ENCODE peak calls at places on chromosomes 16 and 17, in five cellular contexts. One of them, this sample, is unnamed.

GRCh38 chr16:27781195-27781524 is 231.2 kb downstream of the KATNIP start:
- DNase-seq in uterus: no peak
- DNase-seq in HFF-Myc: no peak
- DNase-seq in BJ: no peak
- DNase-seq in fibroblast of lung: peak
- DNase-seq in this sample: no peak

GRCh38 chr17:6948562-6948961 is 47.3 kb upstream of the ALOX12 start:
- DNase-seq in uterus: no peak
- DNase-seq in HFF-Myc: no peak
- DNase-seq in BJ: no peak
- DNase-seq in fibroblast of lung: no peak
- DNase-seq in this sample: no peak

GRCh38 chr17:17748179-17748578 is 66.9 kb downstream of the RAI1 start:
- DNase-seq in uterus: no peak
- DNase-seq in HFF-Myc: no peak
- DNase-seq in BJ: no peak
- DNase-seq in fibroblast of lung: no peak
- DNase-seq in this sample: no peak

GRCh38 chr16:10076037-10076436 is 106.2 kb downstream of the GRIN2A start:
- DNase-seq in uterus: no peak
- DNase-seq in HFF-Myc: no peak
- DNase-seq in BJ: no peak
- DNase-seq in fibroblast of lung: no peak
- DNase-seq in this sample: no peak

GRCh38 chr17:67105213-67105612 is 60.9 kb downstream of the CACNG1 start:
- DNase-seq in uterus: no peak
- DNase-seq in HFF-Myc: no peak
- DNase-seq in BJ: peak
- DNase-seq in fibroblast of lung: peak
- DNase-seq in this sample: no peak

GRCh38 chr16:31185339-31185738 is 5.4 kb downstream of the FUS start:
- DNase-seq in uterus: no peak
- DNase-seq in HFF-Myc: no peak
- DNase-seq in BJ: no peak
- DNase-seq in fibroblast of lung: no peak
- DNase-seq in this sample: no peak

GRCh38 chr17:33291248-33292183 is 1.6 kb downstream of the ASIC2 start:
- DNase-seq in uterus: no peak
- DNase-seq in HFF-Myc: no peak
- DNase-seq in BJ: no peak
- DNase-seq in fibroblast of lung: peak
- DNase-seq in this sample: no peak

GRCh38 chr17:14298221-14298994 is 2.5 kb upstream of the HS3ST3B1 start:
- DNase-seq in uterus: no peak
- DNase-seq in HFF-Myc: no peak
- DNase-seq in BJ: no peak
- DNase-seq in fibroblast of lung: no peak
- DNase-seq in this sample: no peak

GRCh38 chr17:47223460-47223859 is 14.3 kb downstream of the MYL4 start:
- DNase-seq in uterus: no peak
- DNase-seq in HFF-Myc: no peak
- DNase-seq in BJ: no peak
- DNase-seq in fibroblast of lung: no peak
- DNase-seq in this sample: no peak

GRCh38 chr17:58918072-58918471 is 162.4 kb downstream of the PPM1E start:
- DNase-seq in uterus: no peak
- DNase-seq in HFF-Myc: no peak
- DNase-seq in BJ: no peak
- DNase-seq in fibroblast of lung: no peak
- DNase-seq in this sample: no peak

GRCh38 chr17:35243459-35244204 is 760 bp downstream of the SLFN5 start:
- DNase-seq in uterus: peak
- DNase-seq in HFF-Myc: peak
- DNase-seq in BJ: peak
- DNase-seq in fibroblast of lung: peak
- DNase-seq in this sample: peak

GRCh38 chr17:61716225-61716829 is 125.3 kb upstream of the NACA2 start:
- DNase-seq in uterus: no peak
- DNase-seq in HFF-Myc: no peak
- DNase-seq in BJ: no peak
- DNase-seq in fibroblast of lung: no peak
- DNase-seq in this sample: no peak

GRCh38 chr17:49351572-49352140 is 10.4 kb downstream of the ZNF652 start:
- DNase-seq in uterus: no peak
- DNase-seq in HFF-Myc: no peak
- DNase-seq in BJ: no peak
- DNase-seq in fibroblast of lung: no peak
- DNase-seq in this sample: no peak

GRCh38 chr17:75288784-75289121 is 480 bp downstream of the SLC25A19 start:
- DNase-seq in uterus: no peak
- DNase-seq in HFF-Myc: no peak
- DNase-seq in BJ: no peak
- DNase-seq in fibroblast of lung: no peak
- DNase-seq in this sample: no peak

GRCh38 chr17:50631195-50631907 is 3.3 kb upstream of the ABCC3 start:
- DNase-seq in uterus: peak
- DNase-seq in HFF-Myc: no peak
- DNase-seq in BJ: no peak
- DNase-seq in fibroblast of lung: no peak
- DNase-seq in this sample: no peak

GRCh38 chr16:78235168-78235800 is 135.8 kb downstream of the WWOX start:
- DNase-seq in uterus: peak
- DNase-seq in HFF-Myc: peak
- DNase-seq in BJ: no peak
- DNase-seq in fibroblast of lung: peak
- DNase-seq in this sample: peak

GRCh38 chr16:19108409-19109287 is 5.1 kb upstream of the ITPRIPL2 start:
- DNase-seq in uterus: no peak
- DNase-seq in HFF-Myc: no peak
- DNase-seq in BJ: no peak
- DNase-seq in fibroblast of lung: no peak
- DNase-seq in this sample: no peak

GRCh38 chr17:77210331-77210730 is 69.6 kb downstream of the SEC14L1 start:
- DNase-seq in uterus: no peak
- DNase-seq in HFF-Myc: no peak
- DNase-seq in BJ: no peak
- DNase-seq in fibroblast of lung: no peak
- DNase-seq in this sample: no peak

GRCh38 chr16:31382485-31383161 is 10.5 kb upstream of the ITGAD start:
- DNase-seq in uterus: peak
- DNase-seq in HFF-Myc: no peak
- DNase-seq in BJ: no peak
- DNase-seq in fibroblast of lung: peak
- DNase-seq in this sample: no peak

GRCh38 chr17:64146418-64147109 is 16.6 kb upstream of the ERN1 start:
- DNase-seq in uterus: no peak
- DNase-seq in HFF-Myc: no peak
- DNase-seq in BJ: no peak
- DNase-seq in fibroblast of lung: peak
- DNase-seq in this sample: peak

GRCh38 chr17:18377437-18378204 is at the start of gene EVPLL:
- DNase-seq in uterus: no peak
- DNase-seq in HFF-Myc: no peak
- DNase-seq in BJ: no peak
- DNase-seq in fibroblast of lung: no peak
- DNase-seq in this sample: no peak

GRCh38 chr17:74185786-74186185 is 17.7 kb upstream of the RPL38 start:
- DNase-seq in uterus: no peak
- DNase-seq in HFF-Myc: no peak
- DNase-seq in BJ: no peak
- DNase-seq in fibroblast of lung: no peak
- DNase-seq in this sample: no peak

GRCh38 chr17:80773243-80773991 is 218.2 kb upstream of the CHMP6 start:
- DNase-seq in uterus: no peak
- DNase-seq in HFF-Myc: no peak
- DNase-seq in BJ: no peak
- DNase-seq in fibroblast of lung: peak
- DNase-seq in this sample: peak

GRCh38 chr16:15925631-15926030 is 23.8 kb upstream of the ABCC1 start:
- DNase-seq in uterus: no peak
- DNase-seq in HFF-Myc: no peak
- DNase-seq in BJ: no peak
- DNase-seq in fibroblast of lung: no peak
- DNase-seq in this sample: no peak

GRCh38 chr17:64326420-64327054 is 63.5 kb upstream of the TEX2 start:
- DNase-seq in uterus: peak
- DNase-seq in HFF-Myc: no peak
- DNase-seq in BJ: no peak
- DNase-seq in fibroblast of lung: peak
- DNase-seq in this sample: peak

GRCh38 chr17:79631640-79632431 is 21.0 kb upstream of the RBFOX3 start:
- DNase-seq in uterus: no peak
- DNase-seq in HFF-Myc: no peak
- DNase-seq in BJ: no peak
- DNase-seq in fibroblast of lung: no peak
- DNase-seq in this sample: peak

GRCh38 chr16:12260647-12261262 is 284.2 kb downstream of the SNX29 start:
- DNase-seq in uterus: no peak
- DNase-seq in HFF-Myc: no peak
- DNase-seq in BJ: no peak
- DNase-seq in fibroblast of lung: peak
- DNase-seq in this sample: no peak

GRCh38 chr17:76164331-76164730 is 23.3 kb upstream of the FOXJ1 start:
- DNase-seq in uterus: no peak
- DNase-seq in HFF-Myc: no peak
- DNase-seq in BJ: no peak
- DNase-seq in fibroblast of lung: no peak
- DNase-seq in this sample: no peak

GRCh38 chr17:60902399-60902798 is 224.7 kb downstream of the BCAS3 start:
- DNase-seq in uterus: no peak
- DNase-seq in HFF-Myc: no peak
- DNase-seq in BJ: no peak
- DNase-seq in fibroblast of lung: peak
- DNase-seq in this sample: no peak

GRCh38 chr16:67279296-67280089 is at the start of gene PLEKHG4:
- DNase-seq in uterus: peak
- DNase-seq in HFF-Myc: peak
- DNase-seq in BJ: no peak
- DNase-seq in fibroblast of lung: peak
- DNase-seq in this sample: peak
- TF ChIP-seq CTCF in uterus: peak
- TF ChIP-seq CTCF in HFF-Myc: peak
- TF ChIP-seq CTCF in BJ: peak
- TF ChIP-seq CTCF in fibroblast of lung: peak
- TF ChIP-seq CTCF in this sample: peak

DNA sequence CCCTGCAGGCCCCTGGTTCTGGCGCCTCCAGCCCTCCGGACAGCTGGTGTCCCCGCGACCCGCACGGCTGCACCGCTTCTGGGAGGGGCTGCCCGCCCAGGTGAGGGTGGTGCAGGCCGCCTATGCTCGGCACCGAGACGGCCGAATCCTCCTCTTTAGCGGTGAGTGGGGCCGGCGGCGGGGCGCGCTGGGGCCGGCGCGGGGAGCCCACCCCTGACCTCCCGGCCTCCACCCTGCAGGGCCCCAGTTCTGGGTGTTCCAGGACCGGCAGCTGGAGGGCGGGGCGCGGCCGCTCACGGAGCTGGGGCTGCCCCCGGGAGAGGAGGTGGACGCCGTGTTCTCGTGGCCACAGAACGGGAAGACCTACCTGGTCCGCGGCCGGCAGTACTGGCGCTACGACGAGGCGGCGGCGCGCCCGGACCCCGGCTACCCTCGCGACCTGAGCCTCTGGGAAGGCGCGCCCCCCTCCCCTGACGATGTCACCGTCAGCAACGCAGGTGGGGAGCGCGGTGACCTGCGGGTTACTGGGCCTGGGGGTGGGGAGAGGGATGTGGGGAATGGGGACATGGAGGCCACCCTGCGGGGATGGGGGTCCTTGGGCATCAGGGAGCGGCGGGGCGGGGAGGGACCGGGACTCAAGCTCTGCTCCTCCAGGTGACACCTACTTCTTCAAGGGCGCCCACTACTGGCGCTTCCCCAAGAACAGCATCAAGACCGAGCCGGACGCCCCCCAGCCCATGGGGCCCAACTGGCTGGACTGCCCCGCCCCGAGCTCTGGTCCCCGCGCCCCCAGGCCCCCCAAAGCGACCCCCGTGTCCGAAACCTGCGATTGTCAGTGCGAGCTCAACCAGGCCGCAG is 7.0 kb upstream of the IL32 start:
- DNase-seq in uterus: no peak
- DNase-seq in HFF-Myc: no peak
- DNase-seq in BJ: no peak
- DNase-seq in fibroblast of lung: peak
- DNase-seq in this sample: peak
- TF ChIP-seq CTCF in uterus: no peak
- TF ChIP-seq CTCF in HFF-Myc: no peak
- TF ChIP-seq CTCF in BJ: no peak
- TF ChIP-seq CTCF in fibroblast of lung: no peak
- TF ChIP-seq CTCF in this sample: no peak

GRCh38 chr16:80189481-80190163 is 351.2 kb upstream of the DYNLRB2 start:
- DNase-seq in uterus: no peak
- DNase-seq in HFF-Myc: no peak
- DNase-seq in BJ: peak
- DNase-seq in fibroblast of lung: no peak
- DNase-seq in this sample: no peak
- TF ChIP-seq CTCF in uterus: no peak
- TF ChIP-seq CTCF in HFF-Myc: no peak
- TF ChIP-seq CTCF in BJ: no peak
- TF ChIP-seq CTCF in fibroblast of lung: no peak
- TF ChIP-seq CTCF in this sample: no peak

GRCh38 chr16:57534337-57534880 is 2.0 kb downstream of the CCDC102A start:
- DNase-seq in uterus: peak
- DNase-seq in HFF-Myc: no peak
- DNase-seq in BJ: no peak
- DNase-seq in fibroblast of lung: no peak
- DNase-seq in this sample: peak

GRCh38 chr16:57534881-57535658 is 1.3 kb downstream of the CCDC102A start:
- DNase-seq in uterus: peak
- DNase-seq in HFF-Myc: no peak
- DNase-seq in BJ: no peak
- DNase-seq in fibroblast of lung: no peak
- DNase-seq in this sample: peak

GRCh38 chr16:57536306-57537193 is at the start of gene CCDC102A:
- DNase-seq in uterus: no peak
- DNase-seq in HFF-Myc: no peak
- DNase-seq in BJ: no peak
- DNase-seq in fibroblast of lung: peak
- DNase-seq in this sample: no peak

GRCh38 chr16:57537194-57537505 is 779 bp upstream of the CCDC102A start:
- DNase-seq in uterus: no peak
- DNase-seq in HFF-Myc: no peak
- DNase-seq in BJ: no peak
- DNase-seq in fibroblast of lung: peak
- DNase-seq in this sample: no peak

GRCh38 chr16:57535680-57536305 is 578 bp downstream of the CCDC102A start:
- DNase-seq in uterus: peak
- DNase-seq in HFF-Myc: peak
- DNase-seq in BJ: peak
- DNase-seq in fibroblast of lung: peak
- DNase-seq in this sample: peak
- TF ChIP-seq CTCF in uterus: peak
- TF ChIP-seq CTCF in HFF-Myc: peak
- TF ChIP-seq CTCF in BJ: peak
- TF ChIP-seq CTCF in fibroblast of lung: no peak
- TF ChIP-seq CTCF in this sample: no peak

This sample was measured in ascending aorta.